ENCODE peak calls at places on chromosome 12, in seven cellular contexts. I is AG08396, K is fibroblast of mammary gland, O is adrenal gland, D is immature natural killer cell, N is HT-29, G is head of caudate nucleus. Q is an unnamed sample.
A peak's percentile ranks its signal among the peaks of the same experiment; 100 is the strongest.

GRCh38 chr12:52441320-52441911 is 7.2 kb upstream of the KRT75 start:
- DNase-seq in I (no peak), K (peak; percentile 80), O (no peak), D (no peak), N (peak; percentile 23), G (no peak), Q (no peak)

GRCh38 chr12:6536894-6537579 is 2.7 kb downstream of the GAPDH start:
- DNase-seq in I (no peak), K (no peak), O (peak; percentile 63), D (no peak), N (no peak), G (no peak), Q (no peak)

GRCh38 chr12:26810330-26810729 is 22.7 kb downstream of the ITPR2 start:
- DNase-seq in I (peak; percentile 69), K (peak; percentile 76), O (peak; percentile 82), D (no peak), N (no peak), G (peak; percentile 72), Q (no peak)

GRCh38 chr12:19431407-19432308 is 7.6 kb upstream of the AEBP2 start:
- DNase-seq in I (peak; percentile 73), K (peak; percentile 64), O (no peak), D (no peak), N (peak; percentile 70), G (no peak), Q (no peak)

GRCh38 chr12:3197131-3197818 is 120.1 kb downstream of the TSPAN9 start:
- DNase-seq in I (no peak), K (no peak), O (no peak), D (no peak), N (no peak), G (no peak), Q (no peak)

GRCh38 chr12:39443704-39444234 is 849 bp upstream of the KIF21A start:
- DNase-seq in I (no peak), K (no peak), O (no peak), D (no peak), N (no peak), G (no peak), Q (no peak)

GRCh38 chr12:13337786-13338185 is 141.3 kb downstream of the EMP1 start:
- DNase-seq in I (no peak), K (no peak), O (no peak), D (no peak), N (no peak), G (no peak), Q (no peak)

GRCh38 chr12:89663577-89664357 is 44.9 kb downstream of the ATP2B1 start:
- DNase-seq in I (no peak), K (peak; percentile 63), O (no peak), D (no peak), N (no peak), G (no peak), Q (no peak)

GRCh38 chr12:103114296-103115055 is 157.0 kb downstream of the ASCL1 start:
- DNase-seq in I (no peak), K (no peak), O (no peak), D (no peak), N (no peak), G (no peak), Q (no peak)

GRCh38 chr12:79083181-79083580 is 218.6 kb downstream of the SYT1 start:
- DNase-seq in I (no peak), K (peak; percentile 2), O (no peak), D (no peak), N (no peak), G (no peak), Q (peak; percentile 7)

GRCh38 chr12:43482311-43483085 is 69.5 kb downstream of the ADAMTS20 start:
- DNase-seq in I (no peak), K (no peak), O (no peak), D (no peak), N (no peak), G (peak; percentile 15), Q (no peak)

GRCh38 chr12:19794116-19794515 is 354.8 kb downstream of the AEBP2 start:
- DNase-seq in I (no peak), K (no peak), O (no peak), D (no peak), N (no peak), G (no peak), Q (no peak)

GRCh38 chr12:51890511-51891171 is 2.7 kb downstream of the ANKRD33 start:
- DNase-seq in I (no peak), K (no peak), O (no peak), D (no peak), N (no peak), G (no peak), Q (no peak)

GRCh38 chr12:49244161-49244560 is 20.7 kb upstream of the TUBA1C start:
- DNase-seq in I (peak; percentile 48), K (peak; percentile 40), O (no peak), D (no peak), N (no peak), G (no peak), Q (no peak)

GRCh38 chr12:109461049-109461845 is 15.9 kb downstream of the KCTD10 start:
- DNase-seq in I (no peak), K (peak; percentile 64), O (peak; percentile 84), D (peak; percentile 56), N (peak; percentile 60), G (no peak), Q (no peak)

GRCh38 chr12:53975019-53975815 is 463 bp upstream of the HOTAIR start:
- DNase-seq in I (no peak), K (no peak), O (no peak), D (no peak), N (no peak), G (no peak), Q (no peak)

GRCh38 chr12:103387385-103387784 is 108.4 kb downstream of the C12orf42 start:
- DNase-seq in I (no peak), K (no peak), O (no peak), D (no peak), N (no peak), G (no peak), Q (no peak)

GRCh38 chr12:75443709-75444108 is 36.8 kb upstream of the GLIPR1 start:
- DNase-seq in I (no peak), K (peak; percentile 6), O (no peak), D (no peak), N (no peak), G (no peak), Q (no peak)

GRCh38 chr12:39476121-39476520 is 33.2 kb upstream of the KIF21A start:
- DNase-seq in I (no peak), K (no peak), O (no peak), D (no peak), N (peak; percentile 35), G (no peak), Q (no peak)

GRCh38 chr12:131095826-131096680 is 142.3 kb downstream of the ADGRD1 start:
- DNase-seq in I (no peak), K (no peak), O (peak; percentile 27), D (no peak), N (no peak), G (no peak), Q (no peak)

GRCh38 chr12:123892180-123892559 is 80.5 kb downstream of the CCDC92 start:
- DNase-seq in I (no peak), K (no peak), O (no peak), D (no peak), N (no peak), G (no peak), Q (no peak)

GRCh38 chr12:26331960-26332359 is 136.6 kb downstream of the SSPN start:
- DNase-seq in I (no peak), K (no peak), O (no peak), D (no peak), N (no peak), G (no peak), Q (no peak)

GRCh38 chr12:46824709-46825108 is 1.1 kb downstream of the SLC38A4 start:
- DNase-seq in I (no peak), K (no peak), O (no peak), D (no peak), N (peak; percentile 10), G (no peak), Q (no peak)

GRCh38 chr12:49567302-49567610 is 686 bp downstream of the MCRS1 start:
- DNase-seq in I (no peak), K (no peak), O (no peak), D (no peak), N (no peak), G (no peak), Q (no peak)

GRCh38 chr12:115963030-115963480 is 314.4 kb downstream of the MED13L start:
- DNase-seq in I (peak; percentile 42), K (peak; percentile 69), O (no peak), D (no peak), N (no peak), G (no peak), Q (no peak)

GRCh38 chr12:108635997-108636808 is 2.5 kb upstream of the SELPLG start:
- DNase-seq in I (no peak), K (no peak), O (no peak), D (no peak), N (no peak), G (no peak), Q (no peak)

Q was measured in COR-L47.